ENCODE peak calls at places on chromosomes 1 and 21, in ten cellular contexts. Z is left ventricle myocardium superior, A is HFFc6, U is nucleus accumbens, P is fibroblast of the aortic adventitia, X is posterior cingulate gyrus, V is amygdala, F is NCI-H345, E is DMS53, J is glutamatergic neuron. O is an unnamed sample.

GRCh38 chr1:1233567-1233892 is 1.5 kb downstream of the B3GALT6 start:
- DNase-seq in V (no peak), F (no peak), U (no peak), E (no peak), X (no peak), P (no peak), A (no peak), J (no peak), Z (no peak), O (no peak)

GRCh38 chr1:207703712-207704111 is 48.1 kb upstream of the CD46 start:
- DNase-seq in X (no peak), V (no peak), J (no peak), Z (no peak), F (no peak), A (no peak), E (no peak), P (no peak), U (no peak), O (no peak)

GRCh38 chr1:109482796-109483638 is 688 bp upstream of the ATXN7L2 start:
- DNase-seq in X (peak), E (peak), U (no peak), A (no peak), J (peak), Z (peak), F (peak), V (peak), P (no peak), O (no peak)

GRCh38 chr1:147700042-147700711 is 29.9 kb upstream of the ACP6 start:
- DNase-seq in U (no peak), X (peak), E (peak), A (peak), Z (peak), V (peak), P (peak), F (peak), J (peak), O (peak)

GRCh38 chr1:234853906-234854647 is 244.1 kb upstream of the IRF2BP2 start:
- DNase-seq in A (peak), E (no peak), F (no peak), U (no peak), P (peak), X (no peak), Z (no peak), J (no peak), V (no peak), O (peak)

GRCh38 chr1:217088521-217089221 is 365.4 kb upstream of the ESRRG start:
- DNase-seq in V (peak), F (no peak), Z (no peak), A (no peak), E (peak), J (no peak), U (no peak), P (no peak), X (no peak), O (no peak)

GRCh38 chr21:14361958-14362357 is 21.0 kb downstream of the HSPA13 start:
- DNase-seq in J (no peak), F (no peak), V (no peak), E (no peak), X (no peak), P (peak), U (no peak), A (no peak), Z (no peak), O (peak)

GRCh38 chr1:158203693-158204457 is 23.2 kb downstream of the CD1D start:
- DNase-seq in V (peak), U (no peak), P (peak), E (peak), J (no peak), A (peak), X (no peak), Z (no peak), F (peak), O (peak)

GRCh38 chr1:35885961-35886558 is 3.1 kb downstream of the AGO1 start:
- DNase-seq in X (no peak), Z (no peak), J (peak), F (peak), E (peak), U (no peak), V (no peak), P (no peak), A (no peak), O (no peak)

GRCh38 chr1:94623560-94624148 is 82.1 kb upstream of the F3 start:
- DNase-seq in V (no peak), A (no peak), U (no peak), J (no peak), Z (no peak), X (no peak), F (no peak), E (no peak), P (no peak), O (peak)

GRCh38 chr1:75461808-75462325 is 149.0 kb downstream of the SLC44A5 start:
- DNase-seq in Z (no peak), V (no peak), J (no peak), X (no peak), P (no peak), F (no peak), A (no peak), E (peak), U (no peak), O (no peak)

GRCh38 chr1:38730511-38731397 is 128.8 kb downstream of the RRAGC start:
- DNase-seq in X (no peak), P (peak), F (no peak), J (no peak), V (no peak), E (no peak), U (no peak), A (no peak), Z (no peak), O (peak)

GRCh38 chr21:43921602-43921978 is 56.6 kb downstream of the AGPAT3 start:
- DNase-seq in E (no peak), Z (no peak), P (no peak), J (no peak), U (no peak), A (no peak), V (no peak), X (no peak), F (no peak), O (no peak)

GRCh38 chr1:70727891-70728443 is 316.9 kb downstream of the CTH start:
- DNase-seq in X (no peak), V (no peak), F (no peak), E (no peak), P (peak), J (no peak), U (no peak), A (no peak), Z (no peak), O (no peak)

GRCh38 chr21:37551406-37552355 is 185.1 kb downstream of the DYRK1A start:
- DNase-seq in Z (no peak), P (peak), U (no peak), A (no peak), V (no peak), F (peak), X (no peak), J (no peak), E (peak), O (no peak)

GRCh38 chr1:6142734-6143133 is 37.4 kb downstream of the CHD5 start:
- DNase-seq in X (no peak), A (no peak), F (no peak), U (no peak), J (no peak), V (no peak), Z (no peak), P (no peak), E (no peak), O (no peak)

GRCh38 chr1:24481098-24481497 is 21.5 kb upstream of the RCAN3 start:
- DNase-seq in A (no peak), E (no peak), V (peak), J (no peak), Z (no peak), X (no peak), P (no peak), F (no peak), U (no peak), O (no peak)

GRCh38 chr1:27528701-27529637 is 39.0 kb upstream of the WASF2 start:
- DNase-seq in E (peak), U (no peak), Z (peak), J (no peak), A (peak), X (no peak), F (peak), P (peak), V (peak), O (no peak)

GRCh38 chr1:156549390-156549789 is 23.0 kb downstream of the IQGAP3 start:
- DNase-seq in V (no peak), X (no peak), P (no peak), Z (no peak), A (no peak), F (no peak), J (no peak), E (no peak), U (no peak), O (no peak)

GRCh38 chr1:151282883-151283725 is 1.0 kb downstream of the ZNF687 start:
- DNase-seq in E (peak), P (no peak), A (no peak), U (no peak), X (no peak), J (peak), V (peak), Z (peak), F (peak), O (no peak)